ENCODE peak calls at places on chromosomes 2 and 18, in five cellular contexts. X, F, W, L and M are unnamed samples.

GRCh38 chr2:8803658-8804379 is 33.6 kb downstream of the KIDINS220 start:
- DNase-seq in X (peak), F (peak), W (peak), L (peak), M (peak)

GRCh38 chr2:176188969-176189665 is 649 bp downstream of the HOXD1 start:
- DNase-seq in X (no peak), F (no peak), W (no peak), L (no peak), M (no peak)

GRCh38 chr18:44552706-44553105 is 128.0 kb upstream of the SETBP1 start:
- DNase-seq in X (no peak), F (no peak), W (no peak), L (no peak), M (no peak)

GRCh38 chr18:12659904-12660605 is 2.1 kb upstream of the SPIRE1 start:
- DNase-seq in X (no peak), F (peak), W (peak), L (peak), M (peak)

GRCh38 chr2:234681206-234681605 is 184.3 kb upstream of the ARL4C start:
- DNase-seq in X (no peak), F (no peak), W (no peak), L (no peak), M (no peak)

GRCh38 chr2:197309369-197310231 is 980 bp downstream of the ANKRD44 start:
- DNase-seq in X (no peak), F (peak), W (no peak), L (no peak), M (no peak)

GRCh38 chr2:46993501-46993900 is 77.9 kb upstream of the MCFD2 start:
- DNase-seq in X (no peak), F (no peak), W (no peak), L (no peak), M (no peak)

GRCh38 chr2:143936758-143937562 is 583.0 kb downstream of the ZEB2 start:
- DNase-seq in X (no peak), F (peak), W (peak), L (peak), M (no peak)

GRCh38 chr2:147297820-147298219 is 547.0 kb upstream of the ACVR2A start:
- DNase-seq in X (no peak), F (no peak), W (no peak), L (no peak), M (no peak)

GRCh38 chr2:217356142-217356541 is 496.3 kb upstream of the TNP1 start:
- DNase-seq in X (no peak), F (no peak), W (no peak), L (no peak), M (no peak)

GRCh38 chr18:74773171-74773624 is 175.5 kb downstream of the ZNF407 start:
- DNase-seq in X (no peak), F (no peak), W (no peak), L (no peak), M (no peak)

GRCh38 chr2:127511917-127512316 is 14.4 kb downstream of the IWS1 start:
- DNase-seq in X (no peak), F (no peak), W (no peak), L (no peak), M (no peak)

GRCh38 chr18:25516747-25517498 is 165.0 kb upstream of the ZNF521 start:
- DNase-seq in X (no peak), F (no peak), W (no peak), L (no peak), M (no peak)

GRCh38 chr2:3284657-3285630 is 92.7 kb downstream of the EIPR1 start:
- DNase-seq in X (no peak), F (no peak), W (no peak), L (no peak), M (no peak)

GRCh38 chr2:17858064-17858463 is 20.4 kb upstream of the KCNS3 start:
- DNase-seq in X (no peak), F (no peak), W (no peak), L (no peak), M (no peak)

GRCh38 chr18:48161911-48162698 is 231.6 kb upstream of the SMAD2 start:
- DNase-seq in X (no peak), F (no peak), W (no peak), L (no peak), M (no peak)

GRCh38 chr2:38945931-38946330 is 56.3 kb downstream of the ARHGEF33 start:
- DNase-seq in X (no peak), F (no peak), W (no peak), L (no peak), M (no peak)

GRCh38 chr18:46447792-46448191 is 209.2 kb downstream of the LOXHD1 start:
- DNase-seq in X (no peak), F (no peak), W (no peak), L (no peak), M (no peak)

GRCh38 chr2:218381916-218382366 is at the start of gene SLC11A1:
- DNase-seq in X (no peak), F (peak), W (no peak), L (no peak), M (no peak)

GRCh38 chr2:186862869-186863709 is 14.1 kb upstream of the ZSWIM2 start:
- DNase-seq in X (peak), F (no peak), W (peak), L (peak), M (no peak)

GRCh38 chr2:138329167-138329566 is 172.4 kb upstream of the SPOPL start:
- DNase-seq in X (no peak), F (no peak), W (no peak), L (no peak), M (no peak)

GRCh38 chr18:13621446-13621849 is 104.9 kb downstream of the FAM210A start:
- DNase-seq in X (no peak), F (no peak), W (no peak), L (no peak), M (no peak)

GRCh38 chr2:107312240-107312639 is 426.3 kb upstream of the ST6GAL2 start:
- DNase-seq in X (no peak), F (no peak), W (no peak), L (no peak), M (no peak)

GRCh38 chr18:70577023-70577420 is 288.2 kb downstream of the SOCS6 start:
- DNase-seq in X (no peak), F (no peak), W (no peak), L (no peak), M (no peak)

GRCh38 chr18:79774111-79774510 is 23.6 kb upstream of the KCNG2 start:
- DNase-seq in X (no peak), F (no peak), W (no peak), L (no peak), M (no peak)

GRCh38 chr2:54208364-54209240 is 47.4 kb downstream of the TSPYL6 start:
- DNase-seq in X (peak), F (no peak), W (peak), L (peak), M (peak)

GRCh38 chr2:100214265-100214961 is 72.0 kb upstream of the AFF3 start:
- DNase-seq in X (no peak), F (no peak), W (peak), L (no peak), M (peak)

GRCh38 chr2:199680482-199680881 is 170.5 kb downstream of the FTCDNL1 start:
- DNase-seq in X (no peak), F (no peak), W (no peak), L (no peak), M (no peak)

GRCh38 chr2:26352892-26353291 is 6.3 kb upstream of the ADGRF3 start:
- DNase-seq in X (no peak), F (no peak), W (no peak), L (no peak), M (no peak)

GRCh38 chr18:69958422-69958821 is 10.7 kb upstream of the CD226 start:
- DNase-seq in X (no peak), F (no peak), W (no peak), L (no peak), M (no peak)

GRCh38 chr2:210630904-210631560 is 74.6 kb downstream of the CPS1 start:
- DNase-seq in X (no peak), F (no peak), W (no peak), L (no peak), M (no peak)

GRCh38 chr2:134154269-134154668 is 99.6 kb upstream of the MGAT5 start:
- DNase-seq in X (no peak), F (no peak), W (no peak), L (peak), M (no peak)

GRCh38 chr2:45554764-45555163 is 56.3 kb downstream of the SRBD1 start:
- DNase-seq in X (no peak), F (no peak), W (no peak), L (peak), M (no peak)

DNA sequence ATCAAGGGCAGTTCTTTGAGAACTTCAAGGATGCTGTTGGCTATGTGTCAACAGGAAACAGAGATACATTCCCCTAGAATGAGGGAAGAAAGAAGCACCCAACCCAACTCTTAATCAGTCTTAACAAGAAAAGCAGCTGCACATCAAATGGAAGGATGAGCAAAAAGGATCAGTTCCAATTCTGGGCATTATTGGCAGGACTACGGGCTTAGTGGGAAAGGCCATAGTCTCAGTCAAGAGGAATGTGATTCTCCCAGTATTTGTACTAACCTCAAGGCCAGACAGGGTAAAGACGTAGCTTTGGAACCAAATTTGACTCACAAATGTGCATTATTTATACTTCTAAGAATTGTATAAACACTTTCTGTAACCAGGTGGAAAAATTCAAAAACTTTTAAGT is 18.2 kb downstream of the BMP10 start:
- DNase-seq in X (no peak), F (no peak), W (peak), L (peak), M (no peak)
- TF ChIP-seq CTCF in X (no peak), F (no peak), W (no peak), L (no peak), M (no peak)

GRCh38 chr2:44291281-44292248 is 16.3 kb downstream of the SLC3A1 start:
- DNase-seq in X (peak), F (peak), W (peak), L (peak), M (peak)

GRCh38 chr2:44295113-44295512 is 19.8 kb downstream of the SLC3A1 start:
- DNase-seq in X (no peak), F (no peak), W (no peak), L (no peak), M (no peak)

GRCh38 chr2:44296653-44297052 is 21.4 kb downstream of the SLC3A1 start:
- DNase-seq in X (no peak), F (no peak), W (no peak), L (no peak), M (no peak)

GRCh38 chr2:44297431-44297830 is 22.2 kb downstream of the SLC3A1 start:
- DNase-seq in X (no peak), F (no peak), W (no peak), L (no peak), M (no peak)

DNA sequence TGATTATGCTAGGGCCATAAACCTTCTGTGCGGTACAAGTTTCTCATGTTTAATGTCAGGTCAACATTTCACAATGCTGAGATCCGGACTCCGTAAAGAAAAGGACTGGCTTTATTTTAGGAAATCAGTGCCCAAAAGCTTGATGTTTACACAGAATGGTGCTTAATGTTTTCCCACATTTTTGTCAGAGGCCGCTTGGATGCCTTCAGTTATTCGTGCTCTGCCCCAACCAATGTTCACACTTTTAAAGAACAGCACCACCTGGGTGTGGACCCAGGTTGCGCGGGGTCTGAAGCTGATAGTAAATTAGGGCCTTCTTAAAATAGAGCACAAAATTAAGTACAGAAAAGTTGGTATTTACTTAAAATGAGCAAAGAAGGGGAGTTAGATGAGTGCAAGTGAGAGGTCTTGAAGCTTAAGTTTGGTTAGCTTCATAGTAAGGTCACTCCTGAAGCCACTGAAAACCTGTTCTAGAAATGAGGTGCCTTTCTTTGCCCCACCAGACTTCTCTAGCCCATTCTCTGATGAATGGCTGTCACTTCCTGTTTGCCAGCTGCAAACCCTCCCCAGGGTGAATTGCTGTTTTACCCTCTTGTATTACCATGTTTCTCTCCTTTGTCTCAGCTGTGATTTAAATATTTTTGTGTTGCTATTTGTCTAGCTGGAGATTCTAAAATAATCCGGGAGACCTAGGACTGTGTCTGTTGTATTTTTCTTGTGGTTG is 20.5 kb downstream of the SLC3A1 start:
- DNase-seq in X (no peak), F (no peak), W (no peak), L (no peak), M (no peak)
- TF ChIP-seq CTCF in X (peak), F (no peak), W (peak), L (no peak), M (peak)

GRCh38 chr2:11359865-11360264 is 15.4 kb upstream of the ROCK2 start:
- DNase-seq in X (no peak), F (no peak), W (no peak), L (no peak), M (no peak)
- TF ChIP-seq CTCF in X (no peak), F (no peak), W (no peak), L (no peak), M (no peak)

DNA sequence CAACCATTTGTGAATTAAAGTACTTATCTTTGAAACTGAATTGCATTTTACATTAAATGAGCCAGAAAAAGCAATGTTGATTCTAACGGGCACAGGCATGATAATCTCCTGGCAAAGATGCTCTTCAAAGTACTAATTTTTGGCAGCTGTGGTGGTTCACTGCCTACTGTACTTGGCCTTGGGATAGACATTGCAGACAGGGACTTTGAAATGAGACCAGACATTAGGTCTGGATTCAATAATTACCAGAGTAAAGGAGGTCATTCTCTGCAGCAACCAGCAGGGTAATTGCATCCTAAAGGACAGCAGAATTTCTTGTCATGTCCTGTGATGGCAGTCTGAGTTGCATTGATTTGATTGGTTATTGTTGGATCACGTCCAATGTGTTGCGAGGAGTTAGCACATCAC is 986.5 kb downstream of the TDRD15 start:
- DNase-seq in X (no peak), F (no peak), W (no peak), L (no peak), M (no peak)
- TF ChIP-seq CTCF in X (no peak), F (no peak), W (no peak), L (no peak), M (no peak)

GRCh38 chr2:121886059-121886458 is 130.6 kb downstream of the TSN start:
- DNase-seq in X (no peak), F (no peak), W (no peak), L (no peak), M (no peak)

GRCh38 chr2:121890041-121890440 is 134.6 kb downstream of the TSN start:
- DNase-seq in X (no peak), F (no peak), W (no peak), L (no peak), M (no peak)

GRCh38 chr2:121887513-121888188 is 132.2 kb downstream of the TSN start:
- DNase-seq in X (no peak), F (no peak), W (no peak), L (no peak), M (no peak)

GRCh38 chr2:121884515-121884915 is 129.1 kb downstream of the TSN start:
- DNase-seq in X (no peak), F (no peak), W (no peak), L (peak), M (no peak)

DNA sequence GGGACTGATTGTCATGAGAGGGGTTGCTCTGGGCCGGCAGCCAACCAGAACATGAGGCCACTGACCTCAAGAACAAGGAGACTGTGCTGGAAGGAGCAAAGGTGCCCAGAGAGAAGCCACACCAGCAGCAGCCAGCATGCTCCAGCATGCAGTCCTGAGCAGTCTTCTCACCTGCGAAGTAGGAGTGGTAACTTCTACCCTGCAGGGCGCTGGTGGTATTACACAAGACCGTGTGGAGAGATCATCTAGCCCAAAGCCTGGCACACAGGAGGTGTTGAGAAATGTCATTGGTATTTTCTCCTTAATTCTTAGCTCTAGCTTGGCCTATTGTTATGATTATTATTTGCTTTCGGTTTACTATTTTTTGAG is 132.7 kb downstream of the TSN start:
- DNase-seq in X (no peak), F (no peak), W (no peak), L (no peak), M (no peak)
- TF ChIP-seq CTCF in X (peak), F (peak), W (peak), L (peak), M (no peak)

DNA sequence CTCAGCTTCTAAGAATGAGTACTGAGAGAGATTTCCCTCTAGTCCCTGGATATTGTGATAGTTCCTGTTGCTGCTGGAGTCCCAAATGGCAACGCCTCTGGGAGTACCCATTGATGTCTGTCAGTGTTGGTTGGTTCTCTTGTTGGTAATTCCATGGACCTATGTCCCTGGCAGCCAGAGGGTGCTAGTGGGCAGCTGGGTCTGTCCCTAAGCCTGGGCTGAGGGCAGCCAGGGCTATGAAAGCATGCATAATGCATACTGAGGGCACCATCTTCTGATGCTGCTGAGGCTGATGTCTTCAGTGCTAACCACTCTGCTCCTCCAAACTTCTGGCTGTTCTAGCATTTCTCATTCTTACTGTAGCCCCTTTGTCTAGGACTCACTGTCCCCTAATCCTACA is 35.9 kb downstream of the NABP1 start:
- DNase-seq in X (no peak), F (no peak), W (no peak), L (no peak), M (no peak)
- TF ChIP-seq CTCF in X (no peak), F (no peak), W (no peak), L (peak), M (peak)

GRCh38 chr18:55405655-55406373 is 182.2 kb downstream of the TCF4 start:
- DNase-seq in X (peak), F (peak), W (peak), L (peak), M (peak)
- TF ChIP-seq CTCF in X (peak), F (peak), W (peak), L (peak), M (peak)

GRCh38 chr2:98821629-98822135 is 90.8 kb upstream of the MGAT4A start:
- DNase-seq in X (no peak), F (no peak), W (no peak), L (no peak), M (no peak)

GRCh38 chr2:98825043-98825350 is 94.1 kb upstream of the MGAT4A start:
- DNase-seq in X (no peak), F (no peak), W (no peak), L (no peak), M (no peak)

GRCh38 chr2:98822301-98823164 is 91.6 kb upstream of the MGAT4A start:
- DNase-seq in X (no peak), F (peak), W (no peak), L (no peak), M (no peak)

GRCh38 chr2:98824256-98825042 is 93.5 kb upstream of the MGAT4A start:
- DNase-seq in X (no peak), F (no peak), W (no peak), L (no peak), M (no peak)

GRCh38 chr2:98823196-98824166 is 92.5 kb upstream of the MGAT4A start:
- DNase-seq in X (no peak), F (no peak), W (no peak), L (no peak), M (no peak)
- TF ChIP-seq CTCF in X (no peak), F (no peak), W (no peak), L (no peak), M (no peak)

GRCh38 chr18:59779979-59780378 is 82.8 kb upstream of the CCBE1 start:
- DNase-seq in X (peak), F (no peak), W (peak), L (peak), M (no peak)
- TF ChIP-seq CTCF in X (no peak), F (no peak), W (no peak), L (no peak), M (no peak)

GRCh38 chr2:110864176-110864575 is 131.8 kb downstream of the ACOXL start:
- DNase-seq in X (no peak), F (no peak), W (no peak), L (no peak), M (no peak)
- TF ChIP-seq CTCF in X (no peak), F (no peak), W (no peak), L (no peak), M (no peak)